ENCODE peak calls at places on chromosomes 1 and 21, in four cellular contexts. One of them, this sample, is unnamed.

GRCh38 chr1:180309338-180309737 is 79.3 kb downstream of the LHX4 start:
- DNase-seq in AG04450: no peak
- DNase-seq in heart left ventricle: no peak
- DNase-seq in K562: no peak
- DNase-seq in this sample: peak

GRCh38 chr1:13663969-13664368 is 36.0 kb upstream of the PRDM2 start:
- DNase-seq in AG04450: no peak
- DNase-seq in heart left ventricle: no peak
- DNase-seq in K562: no peak
- DNase-seq in this sample: peak

GRCh38 chr1:186502087-186502486 is 41.2 kb upstream of the PDC start:
- DNase-seq in AG04450: no peak
- DNase-seq in heart left ventricle: no peak
- DNase-seq in K562: no peak
- DNase-seq in this sample: no peak

GRCh38 chr1:1287288-1288110 is 7.3 kb downstream of the SCNN1D start:
- DNase-seq in AG04450: no peak
- DNase-seq in heart left ventricle: no peak
- DNase-seq in K562: no peak
- DNase-seq in this sample: no peak

GRCh38 chr1:151819227-151819835 is 12.3 kb downstream of the RORC start:
- DNase-seq in AG04450: no peak
- DNase-seq in heart left ventricle: no peak
- DNase-seq in K562: no peak
- DNase-seq in this sample: no peak

GRCh38 chr21:37281993-37282392 is 14.9 kb upstream of the VPS26C start:
- DNase-seq in AG04450: no peak
- DNase-seq in heart left ventricle: no peak
- DNase-seq in K562: no peak
- DNase-seq in this sample: peak

GRCh38 chr1:97507863-97508262 is 413.0 kb downstream of the DPYD start:
- DNase-seq in AG04450: no peak
- DNase-seq in heart left ventricle: peak
- DNase-seq in K562: no peak
- DNase-seq in this sample: no peak

GRCh38 chr21:34302496-34302895 is 61.3 kb upstream of the KCNE2 start:
- DNase-seq in AG04450: no peak
- DNase-seq in heart left ventricle: no peak
- DNase-seq in K562: no peak
- DNase-seq in this sample: no peak

GRCh38 chr1:151897861-151898468 is 11.3 kb downstream of the THEM4 start:
- DNase-seq in AG04450: no peak
- DNase-seq in heart left ventricle: no peak
- DNase-seq in K562: no peak
- DNase-seq in this sample: no peak

GRCh38 chr1:154186177-154186576 is 5.7 kb downstream of the TPM3 start:
- DNase-seq in AG04450: no peak
- DNase-seq in heart left ventricle: no peak
- DNase-seq in K562: peak
- DNase-seq in this sample: peak

GRCh38 chr1:112676543-112676942 is 2.1 kb downstream of the MOV10 start:
- DNase-seq in AG04450: no peak
- DNase-seq in heart left ventricle: no peak
- DNase-seq in K562: no peak
- DNase-seq in this sample: no peak

GRCh38 chr1:224828691-224829090 is 100.8 kb upstream of the DNAH14 start:
- DNase-seq in AG04450: no peak
- DNase-seq in heart left ventricle: no peak
- DNase-seq in K562: no peak
- DNase-seq in this sample: no peak

GRCh38 chr1:22527555-22528296 is 35.6 kb upstream of the EPHA8 start:
- DNase-seq in AG04450: no peak
- DNase-seq in heart left ventricle: no peak
- DNase-seq in K562: no peak
- DNase-seq in this sample: no peak

DNA sequence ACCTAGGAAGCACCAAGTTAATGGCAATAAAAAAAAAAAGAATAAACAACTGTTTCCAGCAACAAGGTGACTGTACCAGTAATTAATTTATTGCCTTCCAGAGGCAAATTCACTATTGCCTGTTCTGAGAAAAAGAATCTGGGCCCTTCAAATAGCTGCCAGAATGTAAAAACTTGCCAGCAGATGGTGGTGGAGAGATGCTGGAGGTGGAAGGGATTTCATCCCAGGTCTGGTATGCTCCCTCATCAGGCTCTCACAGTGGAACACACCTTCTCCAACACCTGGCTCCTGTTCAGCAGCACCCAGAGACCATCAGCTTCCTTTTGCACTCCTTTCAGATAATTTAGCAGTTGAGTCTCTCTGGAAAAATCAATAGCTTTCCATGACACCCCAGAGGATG is 792.9 kb upstream of the ADAMTS5 start:
- DNase-seq in AG04450: no peak
- DNase-seq in heart left ventricle: no peak
- DNase-seq in K562: no peak
- DNase-seq in this sample: peak
- TF ChIP-seq CTCF in AG04450: peak
- TF ChIP-seq CTCF in heart left ventricle: no peak
- TF ChIP-seq CTCF in K562: no peak
- TF ChIP-seq CTCF in this sample: peak

GRCh38 chr1:33255347-33256311 is 663 bp upstream of the ZNF362 start:
- DNase-seq in AG04450: no peak
- DNase-seq in heart left ventricle: peak
- DNase-seq in K562: no peak
- DNase-seq in this sample: peak
- H3K4me3 ChIP-seq in AG04450: peak
- H3K4me3 ChIP-seq in heart left ventricle: peak
- H3K4me3 ChIP-seq in K562: no peak
- H3K4me3 ChIP-seq in this sample: peak

GRCh38 chr1:44294588-44295007 is 60.5 kb downstream of the ERI3 start:
- DNase-seq in AG04450: peak
- DNase-seq in heart left ventricle: no peak
- DNase-seq in K562: peak
- DNase-seq in this sample: no peak
- TF ChIP-seq CTCF in AG04450: peak
- TF ChIP-seq CTCF in heart left ventricle: peak
- TF ChIP-seq CTCF in K562: peak
- TF ChIP-seq CTCF in this sample: peak

GRCh38 chr1:150272379-150272840 is at the start of gene C1orf54:
- DNase-seq in AG04450: no peak
- DNase-seq in heart left ventricle: peak
- DNase-seq in K562: no peak
- DNase-seq in this sample: no peak
- H3K4me3 ChIP-seq in AG04450: peak
- H3K4me3 ChIP-seq in heart left ventricle: no peak
- H3K4me3 ChIP-seq in K562: no peak
- H3K4me3 ChIP-seq in this sample: no peak

DNA sequence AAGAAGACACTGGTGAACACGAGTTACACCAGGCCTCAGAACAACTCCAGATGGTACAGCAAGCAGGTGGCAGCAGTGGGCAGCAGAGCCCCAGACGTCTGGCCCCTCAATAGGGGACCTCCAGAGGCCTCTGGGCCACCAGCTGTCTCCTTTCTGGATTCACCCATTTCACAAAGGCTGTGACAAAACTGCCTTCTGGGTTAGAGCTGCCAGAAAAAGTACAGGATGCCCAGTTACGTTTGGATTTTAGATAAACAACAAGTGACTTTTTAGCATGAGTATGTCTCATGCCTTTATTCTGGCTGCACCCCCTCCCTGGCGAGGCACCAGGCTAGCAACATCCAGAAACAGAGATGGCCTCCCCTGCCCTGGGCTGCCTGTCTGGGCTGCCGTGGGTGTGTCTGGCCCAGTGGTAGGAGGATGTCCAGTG is 30.1 kb downstream of the ITPKB start:
- DNase-seq in AG04450: no peak
- DNase-seq in heart left ventricle: no peak
- DNase-seq in K562: no peak
- DNase-seq in this sample: no peak
- TF ChIP-seq CTCF in AG04450: no peak
- TF ChIP-seq CTCF in heart left ventricle: no peak
- TF ChIP-seq CTCF in K562: no peak
- TF ChIP-seq CTCF in this sample: no peak

GRCh38 chr1:81237531-81238528 is 562.9 kb upstream of the ADGRL2 start:
- DNase-seq in AG04450: no peak
- DNase-seq in heart left ventricle: no peak
- DNase-seq in K562: no peak
- DNase-seq in this sample: peak
- H3K4me3 ChIP-seq in AG04450: peak
- H3K4me3 ChIP-seq in heart left ventricle: no peak
- H3K4me3 ChIP-seq in K562: no peak
- H3K4me3 ChIP-seq in this sample: peak

GRCh38 chr1:26887125-26887524 is 3.0 kb downstream of the GPN2 start:
- DNase-seq in AG04450: no peak
- DNase-seq in heart left ventricle: no peak
- DNase-seq in K562: no peak
- DNase-seq in this sample: peak
- TF ChIP-seq CTCF in AG04450: peak
- TF ChIP-seq CTCF in heart left ventricle: no peak
- TF ChIP-seq CTCF in K562: peak
- TF ChIP-seq CTCF in this sample: peak

GRCh38 chr1:3454811-3455618 is 550 bp downstream of the ARHGEF16 start:
- DNase-seq in AG04450: no peak
- DNase-seq in heart left ventricle: peak
- DNase-seq in K562: peak
- DNase-seq in this sample: no peak
- H3K4me3 ChIP-seq in AG04450: no peak
- H3K4me3 ChIP-seq in heart left ventricle: peak
- H3K4me3 ChIP-seq in K562: peak
- H3K4me3 ChIP-seq in this sample: peak

GRCh38 chr1:44249543-44249942 is 36.3 kb downstream of the DMAP1 start:
- DNase-seq in AG04450: no peak
- DNase-seq in heart left ventricle: peak
- DNase-seq in K562: peak
- DNase-seq in this sample: no peak
- TF ChIP-seq CTCF in AG04450: no peak
- TF ChIP-seq CTCF in heart left ventricle: no peak
- TF ChIP-seq CTCF in K562: peak
- TF ChIP-seq CTCF in this sample: no peak